ENCODE peak calls at places on chromosomes 13 and 19, in eight cellular contexts. F is left ventricle myocardium inferior; I is psoas muscle; G is left lung; N is tibial nerve; X is OCI-LY7; V is BE2C; D is CD8-positive, alpha-beta T cell. L is an unnamed sample.

GRCh38 chr19:19628499-19629134 is 597 bp upstream of the LPAR2 start:
- DNase-seq in D (peak; percentile 46), X (no peak), N (no peak), V (no peak), F (no peak), I (no peak), G (peak; percentile 86), L (peak; percentile 72)

GRCh38 chr13:28618595-28618994 is 40.3 kb upstream of the POMP start:
- DNase-seq in F (no peak), N (no peak), G (no peak), D (no peak), V (no peak), X (no peak), I (no peak), L (no peak)

GRCh38 chr19:10551698-10552301 is 8.1 kb downstream of the ATG4D start:
- DNase-seq in N (no peak), G (no peak), F (no peak), I (no peak), D (peak; percentile 45), V (peak; percentile 35), X (peak; percentile 54), L (peak; percentile 53)

GRCh38 chr19:27746691-27747380 is 1466.1 kb downstream of the UQCRFS1 start:
- DNase-seq in V (peak; percentile 54), I (peak; percentile 19), G (peak; percentile 78), F (peak; percentile 46), X (no peak), N (no peak), D (peak; percentile 2), L (peak; percentile 28)

GRCh38 chr19:2548966-2549365 is 73.0 kb downstream of the GADD45B start:
- DNase-seq in V (no peak), F (peak; percentile 15), G (peak; percentile 36), X (no peak), D (no peak), I (no peak), N (no peak), L (no peak)

GRCh38 chr19:8682472-8682871 is 16.1 kb downstream of the ACTL9 start:
- DNase-seq in D (no peak), F (no peak), I (no peak), N (no peak), V (no peak), X (no peak), G (no peak), L (no peak)

GRCh38 chr13:36665630-36666029 is 8.2 kb upstream of the SERTM1 start:
- DNase-seq in D (no peak), F (no peak), N (no peak), G (no peak), X (no peak), I (no peak), V (no peak), L (no peak)

GRCh38 chr19:46605356-46605821 is 4.3 kb downstream of the CALM3 start:
- DNase-seq in I (no peak), F (no peak), V (no peak), G (no peak), D (no peak), N (no peak), X (no peak), L (no peak)

GRCh38 chr13:67224148-67224846 is 5.8 kb downstream of the PCDH9 start:
- DNase-seq in G (peak; percentile 76), V (peak; percentile 75), I (peak; percentile 71), X (peak; percentile 86), D (peak; percentile 25), F (peak; percentile 73), N (peak; percentile 73), L (peak; percentile 83)

GRCh38 chr13:36915106-36915505 is 4.9 kb downstream of the SMAD9 start:
- DNase-seq in D (no peak), G (no peak), F (no peak), X (no peak), I (no peak), V (no peak), N (no peak), L (no peak)

GRCh38 chr13:94602467-94602866 is 810 bp downstream of the GPR180 start:
- DNase-seq in I (no peak), G (no peak), V (no peak), F (no peak), D (no peak), N (no peak), X (no peak), L (no peak)
- H3K4me3 ChIP-seq in I (peak overlapping the region; percentile 85), G (peak overlapping the region; percentile 79), V (peak overlapping the region; percentile 90), F (peak overlapping the region; percentile 87), D (peak overlapping the region; percentile 76), N (peak overlapping the region; percentile 99), X (peak overlapping the region; percentile 94), L (peak overlapping the region; percentile 93)

DNA sequence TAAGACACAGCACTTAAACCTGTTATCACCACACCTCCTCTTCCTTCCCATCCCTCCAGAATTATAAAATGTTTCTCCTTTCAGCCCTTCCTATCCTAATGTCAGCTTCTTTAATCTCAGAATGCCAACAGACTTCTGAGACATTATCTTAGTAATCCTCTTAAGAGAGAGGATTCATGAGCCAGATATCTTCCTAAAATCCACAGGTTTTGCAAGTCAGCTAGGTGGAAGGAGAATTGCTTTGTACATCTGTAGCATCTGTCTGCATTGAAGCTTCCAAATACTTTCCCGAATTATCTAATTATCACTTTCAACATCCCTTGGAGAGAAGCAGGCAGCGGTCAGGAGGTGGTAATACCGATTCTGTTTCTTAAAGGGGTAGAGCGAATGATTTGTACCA is 179.1 kb downstream of the DCT start:
- DNase-seq in I (no peak), N (no peak), X (no peak), G (no peak), F (no peak), D (no peak), V (no peak), L (no peak)
- TF ChIP-seq CTCF in I (no peak), N (no peak), X (no peak), G (no peak), F (no peak), D (no peak), V (no peak), L (no peak)

GRCh38 chr19:48897181-48897580 is 1.4 kb downstream of the TULP2 start:
- DNase-seq in N (no peak), I (no peak), V (no peak), X (no peak), F (no peak), G (no peak), D (no peak), L (no peak)

GRCh38 chr19:48896191-48896720 is 2.3 kb downstream of the TULP2 start:
- DNase-seq in V (peak; percentile 83), X (peak; percentile 39), I (peak; percentile 64), N (peak; percentile 71), D (peak; percentile 43), G (peak; percentile 82), F (peak; percentile 65), L (peak; percentile 43)

GRCh38 chr19:48890551-48890950 is 8.0 kb downstream of the TULP2 start:
- DNase-seq in V (no peak), G (no peak), D (no peak), I (no peak), X (no peak), N (no peak), F (no peak), L (no peak)

GRCh38 chr19:48899781-48900476 is at the start of gene NUCB1:
- DNase-seq in D (peak; percentile 99), X (peak; percentile 98), N (peak; percentile 100), V (peak; percentile 99), F (peak; percentile 99), I (peak; percentile 100), G (peak; percentile 98), L (peak; percentile 98)

DNA sequence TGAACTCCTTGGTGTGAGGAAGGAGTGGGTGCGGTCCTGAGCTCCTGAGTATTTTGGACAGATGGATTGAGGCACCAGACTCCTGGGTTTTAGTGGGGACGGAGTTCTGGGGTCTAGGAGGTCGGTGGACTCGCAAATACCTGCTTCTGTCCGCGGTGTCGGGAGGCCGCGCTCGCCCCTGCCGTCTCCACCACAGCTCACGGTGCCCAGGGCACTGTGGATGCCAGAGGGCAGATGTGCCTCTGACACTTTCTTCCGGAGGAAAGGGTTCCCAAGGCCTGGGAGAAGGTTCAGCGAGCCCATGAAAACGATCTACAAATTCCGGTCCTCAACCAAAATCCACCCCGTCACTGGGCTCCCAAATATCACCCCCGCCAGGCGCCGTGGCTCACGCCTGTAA is 3.3 kb downstream of the TULP2 start:
- DNase-seq in G (no peak), X (no peak), F (no peak), N (no peak), I (no peak), D (no peak), V (no peak), L (no peak)
- H3K4me3 ChIP-seq in G (no peak overlapping the region), X (no peak overlapping the region), F (peak overlapping the region; percentile 67), N (no peak overlapping the region), I (peak overlapping the region; percentile 61), D (no peak overlapping the region), V (no peak overlapping the region), L (no peak overlapping the region)

GRCh38 chr19:18571564-18572344 is at the start of gene UBA52:
- DNase-seq in F (peak; percentile 98), V (peak; percentile 99), I (peak; percentile 99), X (peak; percentile 99), N (peak; percentile 96), G (peak; percentile 99), D (peak; percentile 99), L (peak; percentile 95)
- TF ChIP-seq CTCF in F (no peak), V (no peak), I (no peak), X (no peak), N (no peak), G (no peak), D (no peak), L (no peak)

DNA sequence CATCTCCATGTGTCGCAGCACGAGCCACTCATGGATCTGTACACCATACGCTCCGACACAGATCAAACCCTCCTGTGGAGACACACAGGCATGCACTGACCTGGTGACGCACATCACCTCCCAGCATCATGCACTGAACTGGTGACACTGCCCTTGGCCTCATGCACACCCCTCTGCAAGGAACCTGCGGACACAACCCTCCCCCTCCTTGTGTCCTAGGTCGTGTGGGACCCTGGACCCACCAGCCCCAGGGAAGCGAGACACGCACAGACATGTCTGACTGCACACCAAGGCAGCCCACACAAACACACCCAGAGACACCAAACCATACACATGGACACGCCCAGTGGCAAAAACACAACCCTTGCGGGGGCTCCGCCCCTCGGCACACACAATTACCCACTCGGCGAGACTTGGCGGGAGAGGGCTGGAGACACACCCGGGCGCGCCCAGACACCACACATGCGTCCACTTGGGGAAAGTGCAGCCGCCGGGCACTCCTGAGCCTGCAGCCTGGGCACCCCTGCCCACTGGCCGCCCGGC is 2.0 kb upstream of the KCNN4 start:
- DNase-seq in F (no peak), G (no peak), V (no peak), D (peak; percentile 45), N (no peak), I (no peak), X (peak; percentile 32), L (no peak)
- H3K4me3 ChIP-seq in F (no peak overlapping the region), G (no peak overlapping the region), V (no peak overlapping the region), D (no peak overlapping the region), N (no peak overlapping the region), I (no peak overlapping the region), X (no peak overlapping the region), L (no peak overlapping the region)